ENCODE peak calls at places on chromosomes 13 and 19, in five cellular contexts. S is CD8-positive, alpha-beta memory T cell; J is upper lobe of right lung; L is uterus; M is aorta. Y is an unnamed sample. For H3K36me3, the result is how much of the 10 kb centered on the place peaks cover.

GRCh38 chr13:110268061-110268460 is 38.9 kb downstream of the COL4A1 start:
- DNase-seq in J (no peak), M (no peak), S (no peak), L (peak), Y (no peak)

GRCh38 chr13:109439813-109440212 is 346.6 kb downstream of the IRS2 start:
- DNase-seq in L (no peak), J (no peak), M (no peak), S (no peak), Y (no peak)

GRCh38 chr13:81487151-81487550 is 1146.2 kb upstream of the SPRY2 start:
- DNase-seq in S (no peak), L (no peak), J (no peak), M (no peak), Y (no peak)

GRCh38 chr13:92187378-92187989 is 789.1 kb downstream of the GPC5 start:
- DNase-seq in M (no peak), J (no peak), S (no peak), L (no peak), Y (no peak)

GRCh38 chr19:40466219-40467006 is at the start of gene SPTBN4:
- DNase-seq in M (peak), J (peak), S (peak), L (peak), Y (peak)

GRCh38 chr13:98890186-98890585 is 87.7 kb downstream of the DOCK9 start:
- DNase-seq in L (peak), J (no peak), M (no peak), S (no peak), Y (no peak)

GRCh38 chr19:12665281-12665573 is 1.3 kb downstream of the MAN2B1 start:
- DNase-seq in J (peak), S (peak), M (peak), L (no peak), Y (peak)

GRCh38 chr13:100544866-100545683 is 43.5 kb downstream of the GGACT start:
- DNase-seq in L (no peak), J (peak), S (no peak), M (peak), Y (no peak)

GRCh38 chr13:22062478-22063205 is 391.8 kb downstream of the FGF9 start:
- DNase-seq in L (no peak), J (no peak), S (no peak), M (no peak), Y (no peak)

GRCh38 chr19:1745589-1746031 is 7.7 kb upstream of the ONECUT3 start:
- DNase-seq in L (no peak), M (no peak), S (no peak), J (no peak), Y (no peak)

GRCh38 chr19:51136891-51137551 is 5.1 kb upstream of the SIGLEC7 start:
- DNase-seq in L (no peak), J (peak), M (peak), S (no peak), Y (peak)

GRCh38 chr13:36815069-36815468 is 4.0 kb upstream of the RFXAP start:
- DNase-seq in M (no peak), S (no peak), L (no peak), J (no peak), Y (no peak)

DNA sequence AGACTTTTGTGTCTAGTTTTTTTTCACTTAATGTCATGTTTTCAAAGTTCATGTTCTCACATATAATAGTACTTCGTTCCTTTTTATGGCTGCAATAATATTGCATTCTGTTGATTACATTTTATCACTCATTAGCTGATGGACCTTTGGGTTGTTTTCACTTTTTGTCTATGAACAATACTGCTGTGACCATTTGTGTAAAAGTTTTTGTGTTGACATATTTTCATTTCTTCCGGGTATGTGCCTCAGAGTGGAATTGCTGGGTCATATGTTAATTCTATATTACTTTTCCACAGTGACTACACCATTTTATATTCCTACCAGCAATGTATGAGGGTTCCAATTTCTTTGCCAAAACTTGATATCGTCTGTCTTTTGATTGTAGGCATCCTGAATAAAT is 85.8 kb upstream of the MLNR start:
- DNase-seq in L (no peak), J (no peak), M (no peak), S (no peak), Y (no peak)
- H3K36me3 ChIP-seq in L (under half), J (half or more), M (under half), S (under half), Y (half or more)

DNA sequence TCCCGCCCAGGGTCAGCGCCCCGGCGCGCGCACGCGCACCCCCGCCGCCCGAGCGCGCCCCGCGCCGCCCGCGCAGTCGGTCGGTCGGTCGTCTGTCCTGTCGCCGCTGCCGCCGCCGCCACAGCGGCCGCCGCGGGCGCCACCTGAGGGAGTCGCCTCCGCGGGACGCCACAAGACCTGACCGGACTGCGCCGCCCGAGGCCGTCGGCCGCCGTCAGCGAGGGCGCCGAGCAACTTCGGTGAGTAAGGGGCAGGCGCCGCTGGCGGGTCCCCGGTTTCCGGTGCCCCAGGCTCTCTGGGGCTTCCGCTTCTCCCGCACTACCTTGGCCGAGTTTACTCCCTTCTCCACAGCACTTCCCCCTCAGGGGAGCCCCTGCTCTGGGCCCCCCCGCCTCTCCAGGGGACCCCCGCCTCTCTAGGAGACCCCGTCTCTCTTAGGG is 19.6 kb upstream of the GATAD2A start:
- DNase-seq in S (peak), L (peak), J (no peak), M (peak), Y (peak)
- H3K27ac ChIP-seq in S (peak), L (peak), J (peak), M (peak), Y (peak)

GRCh38 chr13:60584976-60585375 is 188.0 kb downstream of the TDRD3 start:
- DNase-seq in J (no peak), S (no peak), M (peak), L (no peak), Y (no peak)

GRCh38 chr13:60583911-60584753 is 187.1 kb downstream of the TDRD3 start:
- DNase-seq in M (no peak), S (no peak), L (peak), J (no peak), Y (no peak)

GRCh38 chr13:60577761-60578160 is 180.7 kb downstream of the TDRD3 start:
- DNase-seq in J (no peak), L (no peak), S (no peak), M (no peak), Y (no peak)

GRCh38 chr13:60583196-60583908 is 186.3 kb downstream of the TDRD3 start:
- DNase-seq in S (no peak), J (no peak), L (peak), M (no peak), Y (no peak)
- H3K4me3 ChIP-seq in S (no peak), J (no peak), L (no peak), M (no peak), Y (no peak)

GRCh38 chr19:45854167-45854778 is 8.7 kb downstream of the SYMPK start:
- DNase-seq in S (peak), M (no peak), L (no peak), J (no peak), Y (peak)

GRCh38 chr19:45847661-45848060 is 15.3 kb downstream of the SYMPK start:
- DNase-seq in L (no peak), M (no peak), J (no peak), S (peak), Y (peak)

GRCh38 chr19:45852145-45852750 is 10.7 kb downstream of the SYMPK start:
- DNase-seq in M (no peak), J (no peak), S (peak), L (no peak), Y (peak)

GRCh38 chr19:45852941-45853340 is 10.0 kb downstream of the SYMPK start:
- DNase-seq in M (no peak), L (no peak), J (peak), S (peak), Y (peak)

GRCh38 chr19:45848922-45849321 is 14.0 kb downstream of the SYMPK start:
- DNase-seq in M (no peak), L (no peak), S (peak), J (no peak), Y (no peak)
- H3K36me3 ChIP-seq in M (under half), L (under half), S (half or more), J (half or more), Y (half or more)

GRCh38 chr13:89455741-89456140 is 1784.6 kb downstream of the SLITRK5 start:
- DNase-seq in M (no peak), L (no peak), J (no peak), S (no peak), Y (no peak)
- H3K27ac ChIP-seq in M (no peak), L (no peak), J (no peak), S (no peak), Y (no peak)

DNA sequence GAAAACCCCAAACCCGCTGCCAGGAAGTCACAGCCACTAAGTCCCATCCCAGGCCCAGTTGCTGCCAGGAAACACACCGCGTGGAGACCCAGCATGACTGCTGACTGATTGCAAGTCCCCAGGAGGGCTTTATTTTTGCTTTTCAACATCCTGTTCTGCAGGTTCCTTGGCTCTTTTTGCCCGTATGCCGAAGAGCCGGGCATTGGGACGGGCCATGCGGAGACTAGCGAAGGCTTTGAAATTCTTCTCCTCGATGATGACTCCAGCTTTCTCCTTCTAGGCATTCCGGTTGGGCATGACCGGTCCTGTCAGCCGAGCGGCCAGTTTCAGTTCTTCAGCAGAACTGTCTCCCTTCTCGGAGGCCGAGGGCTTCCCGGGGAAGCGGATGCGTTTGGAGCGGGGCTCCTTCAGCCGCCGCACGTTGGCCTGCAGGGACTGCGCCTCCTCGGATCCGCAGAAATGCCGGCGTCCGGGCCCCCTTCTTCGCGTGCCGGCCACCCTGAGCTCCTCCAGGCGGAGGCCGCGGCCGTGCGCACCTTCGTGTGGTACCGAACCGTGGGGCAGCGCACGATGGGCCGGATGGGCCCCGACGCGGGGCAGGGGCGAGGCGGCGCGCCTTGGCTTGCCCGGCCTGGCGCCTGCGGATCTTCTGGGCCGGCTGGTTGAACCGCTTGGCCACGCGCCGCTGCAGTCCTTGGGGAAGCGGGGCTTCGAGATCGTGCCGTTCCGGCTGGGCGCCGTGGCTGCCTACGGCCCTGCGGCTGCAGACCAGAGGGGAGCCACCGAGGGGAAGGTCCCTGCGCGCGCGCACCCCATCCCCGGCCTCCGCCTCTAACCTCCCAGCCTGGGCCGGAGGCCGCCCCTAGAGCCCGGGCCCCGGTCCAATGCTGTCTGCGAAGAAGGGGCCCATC is 15.2 kb downstream of the ZSCAN5C start:
- DNase-seq in S (no peak), M (peak), J (no peak), L (no peak), Y (no peak)
- H3K4me3 ChIP-seq in S (no peak), M (no peak), J (peak), L (no peak), Y (peak)